ENCODE peak calls at places on chromosome 19, in six cellular contexts. J is mesendoderm; F is hepatocyte; O is effector memory CD4-positive, alpha-beta T cell; W is aorta; U is endodermal cell. K is an unnamed sample.

GRCh38 chr19:31340059-31341025 is 8.9 kb downstream of the TSHZ3 start:
- DNase-seq in U (no peak), W (no peak), O (peak; percentile 32), J (no peak), F (peak; percentile 36), K (no peak)

GRCh38 chr19:57245959-57246358 is 5.5 kb downstream of the ZNF805 start:
- DNase-seq in W (no peak), U (no peak), J (no peak), O (no peak), F (peak; percentile 39), K (no peak)

GRCh38 chr19:15292847-15293582 is 39.3 kb downstream of the BRD4 start:
- DNase-seq in U (no peak), J (no peak), F (no peak), O (no peak), W (no peak), K (no peak)

GRCh38 chr19:23769691-23770468 is 11.2 kb upstream of the ZNF681 start:
- DNase-seq in J (no peak), W (no peak), F (no peak), U (no peak), O (no peak), K (no peak)

GRCh38 chr19:406121-406711 is 2.7 kb downstream of the C2CD4C start:
- DNase-seq in W (peak; percentile 37), U (peak; percentile 51), O (no peak), F (no peak), J (no peak), K (no peak)

GRCh38 chr19:35986664-35987570 is 8.1 kb upstream of the SDHAF1 start:
- DNase-seq in F (peak; percentile 34), U (peak; percentile 87), O (no peak), J (peak; percentile 59), W (peak; percentile 77), K (peak; percentile 83)

GRCh38 chr19:46674416-46675178 is 13.6 kb upstream of the DACT3 start:
- DNase-seq in O (no peak), F (no peak), U (peak; percentile 95), J (peak; percentile 87), W (no peak), K (peak; percentile 69)

GRCh38 chr19:46717716-46718143 is 816 bp upstream of the PRKD2 start:
- DNase-seq in J (no peak), F (no peak), O (peak; percentile 19), U (no peak), W (peak; percentile 38), K (no peak)

GRCh38 chr19:14476663-14477401 is 1.7 kb upstream of the PTGER1 start:
- DNase-seq in W (no peak), U (peak; percentile 78), J (peak; percentile 64), O (peak; percentile 37), F (peak; percentile 66), K (no peak)

GRCh38 chr19:47107953-47108746 is 5.4 kb downstream of the ZC3H4 start:
- DNase-seq in F (no peak), J (no peak), O (no peak), U (peak; percentile 51), W (no peak), K (no peak)

GRCh38 chr19:46487178-46487801 is 8.4 kb downstream of the PNMA8B start:
- DNase-seq in W (peak; percentile 48), F (no peak), J (no peak), O (no peak), U (no peak), K (no peak)

GRCh38 chr19:10291554-10292205 is 1.9 kb downstream of the ICAM5 start:
- DNase-seq in F (no peak), O (no peak), U (no peak), W (no peak), J (no peak), K (no peak)

DNA sequence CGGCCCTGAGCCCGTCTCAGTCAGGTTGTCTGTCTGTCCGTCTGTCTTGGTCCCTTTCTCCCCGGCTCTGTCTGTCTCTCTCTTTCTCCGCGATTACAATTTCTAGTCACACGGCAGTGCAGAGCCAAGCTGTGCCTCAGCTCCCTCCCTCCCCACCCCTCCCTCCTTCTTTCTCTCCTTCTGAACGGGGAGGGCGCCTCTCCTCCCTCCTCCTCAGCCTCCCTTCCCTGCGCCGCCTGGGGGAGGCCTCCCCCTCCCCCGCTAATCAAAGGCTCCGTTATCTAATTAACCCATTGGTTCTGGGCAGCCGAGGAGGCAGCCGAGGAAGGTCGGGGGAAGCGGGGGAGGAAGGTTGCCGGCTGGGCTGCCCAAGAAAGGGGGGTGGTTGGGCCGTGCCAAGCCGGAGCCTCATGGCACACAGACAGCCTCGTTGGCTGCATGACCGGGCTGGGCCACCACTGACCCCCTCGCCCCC is 16.5 kb downstream of the LRRC4B start:
- DNase-seq in O (no peak), W (no peak), U (peak; percentile 58), J (peak; percentile 61), F (no peak), K (no peak)
- H3K4me3 ChIP-seq in O (no peak overlapping the region), W (no peak overlapping the region), U (peak overlapping the region; percentile 70), J (peak overlapping the region; percentile 45), F (no peak overlapping the region), K (no peak overlapping the region)

GRCh38 chr19:16383584-16384161 is 59.0 kb downstream of the KLF2 start:
- DNase-seq in U (no peak), O (no peak), J (no peak), W (peak; percentile 47), F (no peak), K (no peak)
- H3K36me3 ChIP-seq in U (peaks cover 45% of the 10 kb centered on the region), O (peaks cover 23% of the 10 kb centered on the region), J (peaks cover 2% of the 10 kb centered on the region), W (no peaks in the 10 kb centered on the region), F (no peaks in the 10 kb centered on the region), K (peaks cover 46% of the 10 kb centered on the region)

GRCh38 chr19:41911889-41912731 is 16.1 kb downstream of the ERFL start:
- DNase-seq in W (no peak), J (no peak), O (no peak), U (no peak), F (no peak), K (no peak)
- H3K27me3 ChIP-seq in W (peaks cover 3% of the 10 kb centered on the region), J (peaks cover 44% of the 10 kb centered on the region), O (peaks cover 20% of the 10 kb centered on the region), U (peaks cover 71% of the 10 kb centered on the region), F (peaks cover 59% of the 10 kb centered on the region), K (peaks cover 39% of the 10 kb centered on the region)

GRCh38 chr19:58547323-58548312 is 3.8 kb downstream of the TRIM28 start:
- DNase-seq in F (no peak), W (no peak), J (no peak), O (no peak), U (no peak), K (no peak)

GRCh38 chr19:58543826-58544590 is at the start of gene TRIM28:
- DNase-seq in J (peak; percentile 100), O (peak; percentile 100), W (peak; percentile 99), F (peak; percentile 99), U (peak; percentile 99), K (peak; percentile 98)

GRCh38 chr19:58545286-58546068 is 1.6 kb downstream of the TRIM28 start:
- DNase-seq in U (peak; percentile 52), F (no peak), O (no peak), J (no peak), W (no peak), K (no peak)

GRCh38 chr19:58544591-58545285 is 874 bp downstream of the TRIM28 start:
- DNase-seq in J (peak; percentile 57), F (peak; percentile 88), U (no peak), W (no peak), O (peak; percentile 24), K (no peak)

GRCh38 chr19:58546131-58546530 is 2.3 kb downstream of the TRIM28 start:
- DNase-seq in O (no peak), W (no peak), F (no peak), U (peak; percentile 50), J (no peak), K (no peak)
- H3K4me3 ChIP-seq in O (peak overlapping the region; percentile 66), W (peak overlapping the region; percentile 93), F (peak overlapping the region; percentile 97), U (peak overlapping the region; percentile 100), J (peak overlapping the region; percentile 99), K (peak overlapping the region; percentile 83)